ENCODE peak calls at places on chromosomes 5 and 9, in eight cellular contexts. A is ovary, N is stomach, L is IMR-90, M is cardiac muscle cell, P is fibroblast of lung, V is GM23338, Y is tibial nerve. U is an unnamed sample. For H3K4me1, the result is how much of the 10 kb centered on the place peaks cover.

GRCh38 chr5:41793156-41793770 is 77.0 kb downstream of the OXCT1 start:
- DNase-seq in L (peak), A (no peak), M (peak), V (no peak), P (peak), Y (no peak), N (no peak), U (peak)

GRCh38 chr9:14326264-14326826 is 12.4 kb upstream of the NFIB start:
- DNase-seq in Y (no peak), V (no peak), M (peak), L (peak), P (peak), A (no peak), N (no peak), U (no peak)

GRCh38 chr5:126003309-126003708 is 419.9 kb upstream of the GRAMD2B start:
- DNase-seq in Y (peak), M (peak), N (peak), V (no peak), L (peak), P (peak), A (peak), U (no peak)

GRCh38 chr9:118331622-118332045 is 627.4 kb downstream of the TLR4 start:
- DNase-seq in L (no peak), A (no peak), N (no peak), P (peak), Y (no peak), M (peak), V (no peak), U (no peak)

GRCh38 chr5:173771058-173771742 is 116.9 kb upstream of the CPEB4 start:
- DNase-seq in N (peak), A (no peak), P (no peak), Y (no peak), V (peak), L (no peak), M (peak), U (peak)

GRCh38 chr9:38083858-38084555 is 15.0 kb upstream of the SHB start:
- DNase-seq in Y (no peak), A (no peak), V (no peak), N (no peak), P (peak), L (no peak), M (peak), U (no peak)

GRCh38 chr5:36040651-36041536 is 25.8 kb downstream of the UGT3A2 start:
- DNase-seq in P (no peak), A (no peak), N (no peak), Y (no peak), M (no peak), L (no peak), V (peak), U (no peak)

GRCh38 chr5:175202461-175203065 is 241.4 kb downstream of the DRD1 start:
- DNase-seq in V (no peak), A (no peak), P (peak), N (no peak), M (no peak), L (peak), Y (no peak), U (no peak)

GRCh38 chr5:126746290-126746689 is 30.6 kb upstream of the LMNB1 start:
- DNase-seq in N (no peak), P (peak), V (peak), M (peak), A (no peak), L (no peak), Y (no peak), U (no peak)

GRCh38 chr5:146910239-146910638 is 31.7 kb upstream of the PPP2R2B start:
- DNase-seq in M (no peak), N (no peak), A (no peak), L (no peak), Y (no peak), P (no peak), V (no peak), U (no peak)

GRCh38 chr5:58545912-58546311 is 37.0 kb upstream of the RAB3C start:
- DNase-seq in N (no peak), A (no peak), M (no peak), P (no peak), Y (no peak), L (no peak), V (no peak), U (no peak)

GRCh38 chr9:125401317-125401716 is 139.7 kb downstream of the GAPVD1 start:
- DNase-seq in Y (no peak), P (no peak), N (no peak), L (peak), V (no peak), A (no peak), M (no peak), U (no peak)

GRCh38 chr9:134408939-134409737 is 82.9 kb downstream of the RXRA start:
- DNase-seq in N (no peak), L (no peak), Y (no peak), M (no peak), A (no peak), V (no peak), P (no peak), U (no peak)

GRCh38 chr9:85310531-85311070 is 431.2 kb downstream of the AGTPBP1 start:
- DNase-seq in V (no peak), P (no peak), N (no peak), A (no peak), L (no peak), Y (no peak), M (no peak), U (no peak)

GRCh38 chr9:34585946-34586705 is 3.4 kb downstream of the CNTFR start:
- DNase-seq in Y (no peak), M (no peak), N (no peak), V (no peak), L (no peak), P (no peak), A (no peak), U (no peak)

GRCh38 chr5:128403350-128403749 is 134.7 kb downstream of the FBN2 start:
- DNase-seq in Y (no peak), N (no peak), M (no peak), P (no peak), A (no peak), V (no peak), L (no peak), U (no peak)

GRCh38 chr9:116646661-116647514 is 40.2 kb upstream of the TRIM32 start:
- DNase-seq in N (no peak), V (peak), L (peak), A (no peak), M (peak), Y (no peak), P (peak), U (no peak)

GRCh38 chr9:17807670-17808282 is 228.9 kb downstream of the SH3GL2 start:
- DNase-seq in N (peak), M (no peak), A (no peak), P (no peak), L (no peak), Y (no peak), V (no peak), U (peak)

GRCh38 chr9:98985596-98985995 is 41.9 kb downstream of the COL15A1 start:
- DNase-seq in N (no peak), V (no peak), A (no peak), Y (no peak), P (no peak), M (no peak), L (no peak), U (no peak)

GRCh38 chr9:5799314-5799713 is 33.6 kb downstream of the ERMP1 start:
- DNase-seq in A (no peak), L (peak), N (no peak), Y (peak), V (peak), M (peak), P (peak), U (no peak)

GRCh38 chr9:82934949-82935348 is 128.0 kb downstream of the RASEF start:
- DNase-seq in L (peak), N (no peak), Y (no peak), A (no peak), M (peak), P (peak), V (peak), U (no peak)

GRCh38 chr9:120184266-120184665 is 395.7 kb downstream of the CDK5RAP2 start:
- DNase-seq in V (no peak), A (no peak), M (no peak), N (no peak), Y (no peak), L (no peak), P (no peak), U (no peak)

GRCh38 chr5:41722359-41722950 is 147.8 kb downstream of the OXCT1 start:
- DNase-seq in P (peak), A (no peak), V (peak), L (peak), M (peak), N (no peak), Y (no peak), U (no peak)

GRCh38 chr9:104766025-104766424 is 2.1 kb downstream of the NIPSNAP3B start:
- DNase-seq in M (no peak), N (no peak), V (no peak), P (no peak), L (no peak), Y (no peak), A (no peak), U (no peak)

GRCh38 chr9:133534346-133535284 is at the start of gene ADAMTSL2:
- DNase-seq in P (peak), V (peak), Y (no peak), M (peak), N (peak), L (peak), A (peak), U (peak)

GRCh38 chr5:171306785-171307591 is 2.1 kb upstream of the TLX3 start:
- DNase-seq in Y (no peak), A (no peak), V (peak), L (no peak), N (no peak), P (no peak), M (no peak), U (no peak)

GRCh38 chr9:134589748-134590147 is 51.9 kb upstream of the COL5A1 start:
- DNase-seq in P (no peak), V (peak), M (no peak), A (no peak), Y (no peak), L (no peak), N (no peak), U (no peak)

GRCh38 chr5:74231697-74232096 is 408.8 kb downstream of the ENC1 start:
- DNase-seq in A (no peak), Y (no peak), P (peak), V (no peak), M (no peak), N (no peak), L (no peak), U (no peak)

GRCh38 chr5:141328231-141328630 is 2.1 kb upstream of the PCDHGA1 start:
- DNase-seq in V (no peak), P (no peak), L (no peak), Y (no peak), A (no peak), M (no peak), N (no peak), U (no peak)

GRCh38 chr9:100465765-100466164 is 7.2 kb upstream of the TMEFF1 start:
- DNase-seq in A (no peak), Y (no peak), N (no peak), V (no peak), M (no peak), L (no peak), P (no peak), U (no peak)

GRCh38 chr5:107979900-107980299 is 309.2 kb upstream of the EFNA5 start:
- DNase-seq in Y (no peak), V (no peak), A (no peak), M (no peak), L (no peak), N (no peak), P (no peak), U (no peak)

GRCh38 chr5:116571568-116572321 is 2.9 kb downstream of the SEMA6A start:
- DNase-seq in V (peak), Y (no peak), M (no peak), A (no peak), N (no peak), P (no peak), L (no peak), U (peak)

GRCh38 chr5:77935516-77936364 is 159.6 kb upstream of the TBCA start:
- DNase-seq in V (no peak), L (no peak), N (no peak), P (peak), A (no peak), Y (no peak), M (peak), U (no peak)

GRCh38 chr9:22813520-22813919 is 366.9 kb downstream of the DMRTA1 start:
- DNase-seq in M (no peak), L (peak), N (no peak), A (no peak), P (peak), Y (no peak), V (peak), U (no peak)

GRCh38 chr9:93270976-93271375 is 87.0 kb downstream of the WNK2 start:
- DNase-seq in L (no peak), V (no peak), N (peak), M (no peak), A (no peak), Y (no peak), P (no peak), U (no peak)

GRCh38 chr5:68251804-68252648 is 36.5 kb downstream of the PIK3R1 start:
- DNase-seq in N (no peak), M (peak), V (no peak), Y (peak), P (peak), L (peak), A (peak), U (no peak)

GRCh38 chr5:115487750-115488149 is 56.8 kb downstream of the FEM1C start:
- DNase-seq in Y (no peak), N (no peak), P (no peak), L (no peak), M (no peak), V (no peak), A (no peak), U (no peak)

GRCh38 chr9:19470567-19470966 is 61.8 kb downstream of the ACER2 start:
- DNase-seq in V (no peak), A (no peak), L (no peak), N (no peak), P (peak), M (no peak), Y (no peak), U (no peak)

GRCh38 chr9:19466268-19466639 is 57.4 kb downstream of the ACER2 start:
- DNase-seq in N (no peak), Y (no peak), P (no peak), L (no peak), V (no peak), M (no peak), A (no peak), U (no peak)

GRCh38 chr9:19470981-19471650 is 62.3 kb downstream of the ACER2 start:
- DNase-seq in V (no peak), N (no peak), Y (no peak), M (peak), P (no peak), A (no peak), L (peak), U (no peak)

GRCh38 chr9:19473605-19474004 is 64.8 kb downstream of the ACER2 start:
- DNase-seq in A (no peak), L (no peak), M (no peak), Y (no peak), V (no peak), P (no peak), N (no peak), U (no peak)

GRCh38 chr9:19471737-19472648 is 63.2 kb downstream of the ACER2 start:
- DNase-seq in N (peak), P (peak), Y (peak), M (peak), L (peak), A (peak), V (peak), U (peak)
- H3K4me3 ChIP-seq in N (no peak), P (no peak), Y (no peak), M (no peak), L (no peak), A (no peak), V (no peak), U (no peak)

GRCh38 chr9:89473762-89474469 is 24.0 kb downstream of the SEMA4D start:
- DNase-seq in N (no peak), L (peak), A (no peak), V (no peak), M (no peak), P (peak), Y (no peak), U (no peak)
- H3K4me1 ChIP-seq in N (under half), L (under half), A (under half), V (under half), M (under half), P (under half), Y (under half), U (under half)

GRCh38 chr9:90059436-90059835 is 454.6 kb downstream of the GADD45G start:
- DNase-seq in M (no peak), P (no peak), L (no peak), N (no peak), Y (no peak), V (no peak), A (no peak), U (no peak)

GRCh38 chr9:90058364-90058763 is 453.6 kb downstream of the GADD45G start:
- DNase-seq in L (no peak), V (no peak), Y (no peak), P (no peak), M (no peak), A (no peak), N (no peak), U (no peak)

GRCh38 chr9:90055226-90055625 is 450.4 kb downstream of the GADD45G start:
- DNase-seq in P (no peak), A (no peak), N (no peak), M (no peak), Y (no peak), L (no peak), V (no peak), U (no peak)

GRCh38 chr9:90054810-90055209 is 450.0 kb downstream of the GADD45G start:
- DNase-seq in Y (no peak), L (no peak), N (no peak), P (no peak), M (no peak), A (no peak), V (no peak), U (no peak)

DNA sequence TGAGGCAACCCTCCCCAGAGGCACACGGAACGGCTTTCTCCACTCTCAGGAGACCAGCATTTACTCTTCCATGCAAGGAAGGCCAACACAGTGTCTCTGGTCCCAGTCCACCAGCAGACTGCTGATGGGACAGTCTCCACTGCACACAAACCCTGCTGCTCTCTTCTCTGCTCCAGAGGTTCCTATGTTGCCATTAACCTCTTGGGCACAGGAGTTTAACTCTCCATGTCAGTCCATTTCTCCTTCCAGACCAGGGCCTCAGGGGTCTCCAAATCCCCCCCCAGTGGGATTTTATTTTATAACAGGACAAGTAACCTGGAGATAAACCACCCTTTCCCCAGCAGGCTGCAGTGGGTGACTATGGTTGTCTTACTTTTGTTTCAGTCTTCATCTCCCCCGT is 452.5 kb downstream of the GADD45G start:
- DNase-seq in L (no peak), Y (no peak), A (no peak), N (no peak), V (no peak), M (no peak), P (no peak), U (no peak)
- TF ChIP-seq CTCF in L (no peak), Y (no peak), A (no peak), N (no peak), V (no peak), M (no peak), P (no peak), U (no peak)

DNA sequence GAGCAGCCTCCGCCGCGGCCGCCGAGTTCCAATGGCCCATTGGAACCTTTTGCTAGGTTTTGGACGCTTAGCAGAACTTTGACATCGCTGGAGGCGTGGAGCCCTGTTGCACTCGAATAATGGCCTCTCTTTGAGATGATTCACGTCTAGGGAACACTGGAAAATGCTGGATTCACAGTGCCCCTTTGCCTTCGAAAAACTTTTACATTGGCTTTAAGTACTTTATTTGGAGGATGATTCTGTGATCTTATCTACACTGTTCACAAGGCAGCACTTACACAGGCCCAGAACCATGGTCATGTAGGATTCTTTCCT is 536 bp upstream of the PPIC start:
- DNase-seq in M (no peak), N (no peak), L (no peak), V (no peak), A (no peak), P (no peak), Y (no peak), U (no peak)
- H3K4me3 ChIP-seq in M (peak), N (peak), L (peak), V (peak), A (peak), P (peak), Y (peak), U (peak)

DNA sequence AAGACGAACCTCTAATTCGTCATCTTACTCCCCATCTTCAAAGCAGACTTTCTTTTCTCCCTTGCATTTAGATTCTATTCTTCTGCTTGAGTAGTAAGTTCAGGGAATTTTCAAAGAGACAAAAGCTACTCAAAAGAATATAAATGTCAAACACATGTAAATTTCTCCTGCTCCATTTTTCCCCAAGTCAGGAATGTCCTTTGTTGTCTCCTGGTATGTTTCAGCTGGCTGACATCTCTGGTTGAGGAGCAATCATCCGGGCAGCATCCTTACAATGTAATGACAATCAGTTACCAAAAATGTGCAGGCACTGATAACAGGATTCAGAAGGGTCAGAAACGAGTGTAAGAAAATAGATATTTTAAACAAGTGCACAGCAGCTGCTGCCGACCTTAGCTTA is 47.6 kb upstream of the PPP1R2B start:
- DNase-seq in L (no peak), Y (no peak), A (no peak), V (peak), P (no peak), N (no peak), M (no peak), U (no peak)
- H3K4me1 ChIP-seq in L (under half), Y (under half), A (under half), V (half or more), P (under half), N (under half), M (under half), U (under half)

GRCh38 chr5:79774171-79774854 is 84.7 kb downstream of the CMYA5 start:
- DNase-seq in Y (no peak), P (peak), N (no peak), V (peak), L (peak), A (no peak), M (peak), U (no peak)
- TF ChIP-seq CTCF in Y (no peak), P (no peak), N (no peak), V (peak), L (peak), A (no peak), M (peak), U (no peak)

GRCh38 chr9:130660326-130660682 is 4.1 kb upstream of the PRDM12 start:
- DNase-seq in A (no peak), P (no peak), Y (no peak), L (no peak), V (no peak), M (no peak), N (no peak), U (no peak)
- H3K4me3 ChIP-seq in A (peak), P (peak), Y (peak), L (no peak), V (peak), M (no peak), N (peak), U (no peak)

GRCh38 chr5:10588779-10589447 is 25.0 kb downstream of the ANKRD33B start:
- DNase-seq in P (no peak), M (no peak), Y (no peak), A (no peak), L (no peak), V (no peak), N (no peak), U (no peak)
- H3K4me1 ChIP-seq in P (under half), M (under half), Y (under half), A (under half), L (under half), V (under half), N (under half), U (under half)

GRCh38 chr5:62785588-62785987 is 207.0 kb downstream of the LRRC70 start:
- DNase-seq in L (no peak), M (no peak), N (no peak), V (no peak), Y (no peak), P (no peak), A (no peak), U (no peak)

GRCh38 chr5:62786099-62786498 is 207.5 kb downstream of the LRRC70 start:
- DNase-seq in Y (no peak), A (no peak), M (no peak), L (no peak), N (no peak), P (no peak), V (no peak), U (no peak)

GRCh38 chr5:62795912-62796311 is 217.3 kb downstream of the LRRC70 start:
- DNase-seq in P (no peak), V (no peak), M (no peak), A (no peak), L (no peak), N (no peak), Y (no peak), U (no peak)

GRCh38 chr5:62790348-62790747 is 211.7 kb downstream of the LRRC70 start:
- DNase-seq in A (peak), N (no peak), P (no peak), V (no peak), M (peak), L (peak), Y (peak), U (no peak)

GRCh38 chr5:62791059-62791458 is 212.4 kb downstream of the LRRC70 start:
- DNase-seq in V (peak), P (no peak), L (no peak), A (no peak), M (peak), N (no peak), Y (no peak), U (no peak)
- TF ChIP-seq CTCF in V (peak), P (peak), L (peak), A (no peak), M (peak), N (no peak), Y (no peak), U (no peak)

U was measured in mucosa of descending colon.